ENCODE peak calls at places on chromosomes 5 and 9, in six cellular contexts. One of them, this sample, is unnamed.

GRCh38 chr9:126853667-126854066 is 6.8 kb upstream of the ZBTB34 start:
- DNase-seq in GM13976: no peak
- DNase-seq in omental fat pad: no peak
- DNase-seq in endothelial cell of umbilical vein: no peak
- DNase-seq in AG10803: peak; percentile 64
- DNase-seq in adrenal gland: no peak
- DNase-seq in this sample: peak; percentile 81

GRCh38 chr5:80255425-80255751 is 460 bp downstream of the SERINC5 start:
- DNase-seq in AG10803: peak; percentile 52
- DNase-seq in omental fat pad: no peak
- DNase-seq in adrenal gland: peak; percentile 77
- DNase-seq in endothelial cell of umbilical vein: no peak
- DNase-seq in GM13976: no peak
- DNase-seq in this sample: peak; percentile 52

GRCh38 chr5:69149676-69150010 is 17.3 kb upstream of the CCNB1 start:
- DNase-seq in adrenal gland: no peak
- DNase-seq in omental fat pad: no peak
- DNase-seq in GM13976: no peak
- DNase-seq in endothelial cell of umbilical vein: no peak
- DNase-seq in AG10803: no peak
- DNase-seq in this sample: no peak

GRCh38 chr9:115921301-115921700 is 232.3 kb upstream of the PAPPA start:
- DNase-seq in omental fat pad: peak; percentile 26
- DNase-seq in endothelial cell of umbilical vein: no peak
- DNase-seq in AG10803: peak; percentile 87
- DNase-seq in adrenal gland: no peak
- DNase-seq in GM13976: no peak
- DNase-seq in this sample: peak; percentile 85

GRCh38 chr9:136438909-136439549 is 616 bp downstream of the INPP5E start:
- DNase-seq in GM13976: peak; percentile 90
- DNase-seq in AG10803: peak; percentile 13
- DNase-seq in endothelial cell of umbilical vein: peak; percentile 38
- DNase-seq in adrenal gland: no peak
- DNase-seq in omental fat pad: no peak
- DNase-seq in this sample: peak; percentile 19

GRCh38 chr9:95515272-95516113 is 1.3 kb downstream of the PTCH1 start:
- DNase-seq in endothelial cell of umbilical vein: peak; percentile 17
- DNase-seq in adrenal gland: no peak
- DNase-seq in AG10803: no peak
- DNase-seq in omental fat pad: no peak
- DNase-seq in GM13976: no peak
- DNase-seq in this sample: no peak

GRCh38 chr5:105504-106080 is 13.6 kb downstream of the PLEKHG4B start:
- DNase-seq in omental fat pad: no peak
- DNase-seq in AG10803: no peak
- DNase-seq in GM13976: no peak
- DNase-seq in endothelial cell of umbilical vein: no peak
- DNase-seq in adrenal gland: no peak
- DNase-seq in this sample: no peak

GRCh38 chr5:33755216-33755615 is 136.6 kb downstream of the ADAMTS12 start:
- DNase-seq in GM13976: no peak
- DNase-seq in adrenal gland: no peak
- DNase-seq in AG10803: peak; percentile 14
- DNase-seq in endothelial cell of umbilical vein: no peak
- DNase-seq in omental fat pad: no peak
- DNase-seq in this sample: peak; percentile 6

GRCh38 chr9:134025606-134026541 is 593 bp downstream of the BRD3OS start:
- DNase-seq in GM13976: peak; percentile 78
- DNase-seq in endothelial cell of umbilical vein: peak; percentile 34
- DNase-seq in AG10803: peak; percentile 40
- DNase-seq in adrenal gland: peak; percentile 67
- DNase-seq in omental fat pad: no peak
- DNase-seq in this sample: peak; percentile 17

GRCh38 chr9:137286980-137287383 is 9.5 kb downstream of the TOR4A start:
- DNase-seq in AG10803: peak; percentile 37
- DNase-seq in GM13976: peak; percentile 72
- DNase-seq in adrenal gland: peak; percentile 71
- DNase-seq in endothelial cell of umbilical vein: peak; percentile 79
- DNase-seq in omental fat pad: no peak
- DNase-seq in this sample: peak; percentile 52

GRCh38 chr5:83472508-83473343 is 1.2 kb downstream of the VCAN start:
- DNase-seq in endothelial cell of umbilical vein: no peak
- DNase-seq in adrenal gland: peak; percentile 55
- DNase-seq in omental fat pad: no peak
- DNase-seq in AG10803: peak; percentile 72
- DNase-seq in GM13976: peak; percentile 67
- DNase-seq in this sample: peak; percentile 58

GRCh38 chr5:151699071-151699901 is 12.6 kb upstream of the SPARC start:
- DNase-seq in AG10803: peak; percentile 99
- DNase-seq in GM13976: no peak
- DNase-seq in adrenal gland: peak; percentile 89
- DNase-seq in endothelial cell of umbilical vein: peak; percentile 94
- DNase-seq in omental fat pad: peak; percentile 57
- DNase-seq in this sample: peak; percentile 97

GRCh38 chr9:137423001-137423809 is at the start of the genes EXD3 and NOXA1:
- DNase-seq in adrenal gland: peak; percentile 95
- DNase-seq in GM13976: peak; percentile 99
- DNase-seq in endothelial cell of umbilical vein: peak; percentile 80
- DNase-seq in omental fat pad: peak; percentile 81
- DNase-seq in AG10803: peak; percentile 89
- DNase-seq in this sample: peak; percentile 84

GRCh38 chr9:677461-678097 is 163.9 kb upstream of the DMRT1 start:
- DNase-seq in endothelial cell of umbilical vein: peak; percentile 74
- DNase-seq in GM13976: no peak
- DNase-seq in AG10803: peak; percentile 29
- DNase-seq in omental fat pad: no peak
- DNase-seq in adrenal gland: no peak
- DNase-seq in this sample: no peak

GRCh38 chr9:98962181-98962560 is 18.5 kb downstream of the COL15A1 start:
- DNase-seq in endothelial cell of umbilical vein: no peak
- DNase-seq in AG10803: peak; percentile 97
- DNase-seq in omental fat pad: no peak
- DNase-seq in adrenal gland: no peak
- DNase-seq in GM13976: no peak
- DNase-seq in this sample: peak; percentile 73

GRCh38 chr5:115321309-115321708 is 24.9 kb upstream of the CCDC112 start:
- DNase-seq in GM13976: no peak
- DNase-seq in endothelial cell of umbilical vein: no peak
- DNase-seq in omental fat pad: no peak
- DNase-seq in adrenal gland: no peak
- DNase-seq in AG10803: peak; percentile 12
- DNase-seq in this sample: peak; percentile 52

GRCh38 chr9:109411818-109412352 is 86.2 kb downstream of the PTPN3 start:
- DNase-seq in endothelial cell of umbilical vein: no peak
- DNase-seq in adrenal gland: peak; percentile 62
- DNase-seq in omental fat pad: no peak
- DNase-seq in GM13976: peak; percentile 64
- DNase-seq in AG10803: peak; percentile 53
- DNase-seq in this sample: peak; percentile 41

GRCh38 chr5:149314571-149315111 is 30.7 kb upstream of the GRPEL2 start:
- DNase-seq in adrenal gland: no peak
- DNase-seq in endothelial cell of umbilical vein: no peak
- DNase-seq in omental fat pad: no peak
- DNase-seq in AG10803: no peak
- DNase-seq in GM13976: no peak
- DNase-seq in this sample: no peak
- TF ChIP-seq CTCF in adrenal gland: no peak
- TF ChIP-seq CTCF in endothelial cell of umbilical vein: no peak
- TF ChIP-seq CTCF in omental fat pad: no peak
- TF ChIP-seq CTCF in AG10803: no peak
- TF ChIP-seq CTCF in GM13976: no peak
- TF ChIP-seq CTCF in this sample: peak; percentile 39

DNA sequence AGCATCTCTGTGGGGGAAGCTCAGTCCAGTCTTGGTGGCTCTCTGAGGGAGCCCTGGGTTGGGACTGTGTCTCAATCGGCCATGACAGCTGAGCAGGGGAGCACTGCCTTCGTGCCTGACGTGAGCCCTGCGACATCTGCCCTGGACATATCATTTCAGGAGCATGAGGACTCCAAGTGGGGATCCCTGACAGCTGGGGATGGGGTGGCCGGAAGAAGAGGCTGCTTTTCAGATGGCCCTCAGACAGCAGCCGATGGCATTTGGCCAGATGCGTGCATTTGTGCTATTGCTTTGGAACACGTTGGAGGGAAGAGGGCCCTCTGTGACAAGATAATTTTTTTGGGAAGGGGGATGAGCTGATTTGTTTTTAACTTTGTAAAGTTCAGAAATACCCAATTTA is 131.0 kb upstream of the STC2 start:
- DNase-seq in AG10803: no peak
- DNase-seq in adrenal gland: no peak
- DNase-seq in endothelial cell of umbilical vein: no peak
- DNase-seq in GM13976: no peak
- DNase-seq in omental fat pad: no peak
- DNase-seq in this sample: no peak
- TF ChIP-seq CTCF in AG10803: no peak
- TF ChIP-seq CTCF in adrenal gland: no peak
- TF ChIP-seq CTCF in endothelial cell of umbilical vein: no peak
- TF ChIP-seq CTCF in GM13976: no peak
- TF ChIP-seq CTCF in omental fat pad: no peak
- TF ChIP-seq CTCF in this sample: no peak

GRCh38 chr9:121838757-121839669 is 187.6 kb downstream of the DAB2IP start:
- DNase-seq in endothelial cell of umbilical vein: no peak
- DNase-seq in AG10803: no peak
- DNase-seq in adrenal gland: peak; percentile 31
- DNase-seq in GM13976: no peak
- DNase-seq in omental fat pad: no peak
- DNase-seq in this sample: no peak
- TF ChIP-seq CTCF in endothelial cell of umbilical vein: no peak
- TF ChIP-seq CTCF in AG10803: no peak
- TF ChIP-seq CTCF in adrenal gland: no peak
- TF ChIP-seq CTCF in GM13976: no peak
- TF ChIP-seq CTCF in omental fat pad: no peak
- TF ChIP-seq CTCF in this sample: peak; percentile 15

GRCh38 chr9:117073539-117074336 is 341.1 kb downstream of the ASTN2 start:
- DNase-seq in omental fat pad: no peak
- DNase-seq in GM13976: peak; percentile 59
- DNase-seq in AG10803: no peak
- DNase-seq in adrenal gland: peak; percentile 60
- DNase-seq in endothelial cell of umbilical vein: no peak
- DNase-seq in this sample: no peak
- TF ChIP-seq CTCF in omental fat pad: no peak
- TF ChIP-seq CTCF in GM13976: peak; percentile 34
- TF ChIP-seq CTCF in AG10803: peak; percentile 43
- TF ChIP-seq CTCF in adrenal gland: peak; percentile 32
- TF ChIP-seq CTCF in endothelial cell of umbilical vein: no peak
- TF ChIP-seq CTCF in this sample: peak; percentile 18

DNA sequence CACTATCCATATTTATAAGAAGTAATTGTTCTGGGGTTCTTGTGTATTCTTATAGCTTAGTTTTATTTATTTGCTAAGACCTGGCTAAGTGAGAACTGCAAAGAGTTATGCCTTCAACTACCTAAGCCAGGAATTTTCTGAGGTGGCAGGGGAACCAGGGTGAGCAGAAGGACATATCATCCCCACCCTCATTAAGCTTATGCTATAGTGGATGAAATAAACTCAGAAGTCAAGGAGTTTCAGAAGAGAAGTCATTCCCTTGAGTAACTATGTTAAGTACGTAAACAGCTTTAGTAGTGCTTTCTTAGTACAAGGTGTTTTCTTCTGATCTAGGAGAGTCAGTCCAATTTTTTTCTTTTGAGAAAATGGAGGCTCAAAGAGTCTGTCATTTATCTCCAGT is 41.7 kb downstream of the STK32A start:
- DNase-seq in AG10803: no peak
- DNase-seq in omental fat pad: no peak
- DNase-seq in GM13976: no peak
- DNase-seq in endothelial cell of umbilical vein: no peak
- DNase-seq in adrenal gland: no peak
- DNase-seq in this sample: no peak
- TF ChIP-seq CTCF in AG10803: no peak
- TF ChIP-seq CTCF in omental fat pad: no peak
- TF ChIP-seq CTCF in GM13976: no peak
- TF ChIP-seq CTCF in endothelial cell of umbilical vein: no peak
- TF ChIP-seq CTCF in adrenal gland: no peak
- TF ChIP-seq CTCF in this sample: no peak

GRCh38 chr5:138789771-138790242 is 36.6 kb downstream of the CTNNA1 start:
- DNase-seq in GM13976: peak; percentile 68
- DNase-seq in omental fat pad: no peak
- DNase-seq in AG10803: peak; percentile 28
- DNase-seq in endothelial cell of umbilical vein: peak; percentile 50
- DNase-seq in adrenal gland: no peak
- DNase-seq in this sample: peak; percentile 10
- TF ChIP-seq CTCF in GM13976: peak; percentile 42
- TF ChIP-seq CTCF in omental fat pad: no peak
- TF ChIP-seq CTCF in AG10803: peak; percentile 61
- TF ChIP-seq CTCF in endothelial cell of umbilical vein: peak; percentile 67
- TF ChIP-seq CTCF in adrenal gland: peak; percentile 40
- TF ChIP-seq CTCF in this sample: peak; percentile 74

GRCh38 chr9:89684912-89685636 is 80.3 kb downstream of the GADD45G start:
- DNase-seq in omental fat pad: no peak
- DNase-seq in endothelial cell of umbilical vein: no peak
- DNase-seq in AG10803: no peak
- DNase-seq in adrenal gland: peak; percentile 91
- DNase-seq in GM13976: no peak
- DNase-seq in this sample: no peak
- TF ChIP-seq CTCF in omental fat pad: no peak
- TF ChIP-seq CTCF in endothelial cell of umbilical vein: no peak
- TF ChIP-seq CTCF in AG10803: no peak
- TF ChIP-seq CTCF in adrenal gland: peak; percentile 38
- TF ChIP-seq CTCF in GM13976: no peak
- TF ChIP-seq CTCF in this sample: no peak

GRCh38 chr5:123559434-123559775 is 47.4 kb downstream of the CSNK1G3 start:
- DNase-seq in GM13976: no peak
- DNase-seq in adrenal gland: no peak
- DNase-seq in omental fat pad: no peak
- DNase-seq in endothelial cell of umbilical vein: no peak
- DNase-seq in AG10803: peak; percentile 61
- DNase-seq in this sample: no peak
- TF ChIP-seq CTCF in GM13976: no peak
- TF ChIP-seq CTCF in adrenal gland: no peak
- TF ChIP-seq CTCF in omental fat pad: no peak
- TF ChIP-seq CTCF in endothelial cell of umbilical vein: no peak
- TF ChIP-seq CTCF in AG10803: no peak
- TF ChIP-seq CTCF in this sample: no peak

DNA sequence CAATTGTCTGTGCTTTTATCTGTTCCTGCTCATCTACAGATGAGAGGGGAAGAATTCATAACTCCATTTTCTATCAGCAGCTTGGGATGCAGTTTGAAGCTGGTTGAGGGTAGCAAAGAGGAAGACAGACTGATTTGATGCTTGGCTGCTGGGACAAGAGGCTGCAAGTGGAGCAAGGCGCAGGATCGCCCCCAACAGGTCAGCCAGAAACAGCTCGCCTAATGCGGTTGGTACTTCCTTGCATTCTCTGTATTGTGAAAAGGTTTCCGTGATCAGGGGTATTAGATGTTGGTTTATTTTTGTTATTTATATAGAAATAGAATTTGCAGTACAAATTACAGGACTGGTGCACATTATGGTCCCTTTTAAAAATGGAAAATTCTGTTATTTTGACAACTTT is 40.6 kb downstream of the ZNF883 start:
- DNase-seq in AG10803: peak; percentile 1
- DNase-seq in GM13976: no peak
- DNase-seq in omental fat pad: no peak
- DNase-seq in endothelial cell of umbilical vein: no peak
- DNase-seq in adrenal gland: no peak
- DNase-seq in this sample: no peak
- TF ChIP-seq CTCF in AG10803: peak; percentile 17
- TF ChIP-seq CTCF in GM13976: no peak
- TF ChIP-seq CTCF in omental fat pad: no peak
- TF ChIP-seq CTCF in endothelial cell of umbilical vein: peak; percentile 37
- TF ChIP-seq CTCF in adrenal gland: no peak
- TF ChIP-seq CTCF in this sample: peak; percentile 43

This sample was measured in HFFc6.